ENCODE peak calls at places on chromosomes 4 and X, in four cellular contexts. T is endodermal cell, E is fibroblast of the aortic adventitia, W is AG10803. F is an unnamed sample.

GRCh38 chr4:81211956-81212355 is 3.1 kb downstream of the PRKG2 start:
- DNase-seq in T (no peak), E (no peak), W (peak; percentile 55), F (no peak)

GRCh38 chrX:40459576-40460158 is 121.1 kb upstream of the ATP6AP2 start:
- DNase-seq in T (peak; percentile 74), E (no peak), W (no peak), F (no peak)

GRCh38 chrX:119252716-119253115 is 16.6 kb downstream of the PGRMC1 start:
- DNase-seq in T (no peak), E (no peak), W (no peak), F (no peak)

GRCh38 chr4:22997358-22998224 is 304.9 kb downstream of the GBA3 start:
- DNase-seq in T (no peak), E (no peak), W (no peak), F (no peak)

GRCh38 chr4:155769092-155769491 is 10.3 kb downstream of the GUCY1B1 start:
- DNase-seq in T (no peak), E (no peak), W (no peak), F (no peak)

GRCh38 chr4:6929735-6930464 is 20.3 kb downstream of the TBC1D14 start:
- DNase-seq in T (no peak), E (no peak), W (no peak), F (no peak)

GRCh38 chr4:134510544-134510943 is 309.0 kb upstream of the PABPC4L start:
- DNase-seq in T (no peak), E (no peak), W (no peak), F (no peak)

GRCh38 chrX:115940888-115941332 is 229.6 kb upstream of the AGTR2 start:
- DNase-seq in T (peak; percentile 83), E (peak; percentile 77), W (peak; percentile 0), F (no peak)

GRCh38 chr4:160675550-160675949 is 1488.2 kb downstream of the FSTL5 start:
- DNase-seq in T (no peak), E (no peak), W (no peak), F (no peak)

GRCh38 chr4:166174717-166175510 is 301.9 kb downstream of the TLL1 start:
- DNase-seq in T (no peak), E (no peak), W (no peak), F (no peak)

GRCh38 chr4:17347445-17347844 is 164.4 kb downstream of the QDPR start:
- DNase-seq in T (peak; percentile 83), E (peak; percentile 65), W (peak; percentile 35), F (peak; percentile 42)

GRCh38 chr4:21304061-21304541 is 603.8 kb downstream of the PACRGL start:
- DNase-seq in T (peak; percentile 89), E (no peak), W (no peak), F (no peak)

GRCh38 chr4:164888096-164888495 is 11.1 kb downstream of the APELA start:
- DNase-seq in T (no peak), E (no peak), W (no peak), F (no peak)

GRCh38 chr4:20378181-20378580 is 126.5 kb downstream of the SLIT2 start:
- DNase-seq in T (no peak), E (no peak), W (peak; percentile 25), F (no peak)

GRCh38 chrX:20988804-20989203 is 385.4 kb upstream of the CNKSR2 start:
- DNase-seq in T (no peak), E (no peak), W (no peak), F (no peak)

GRCh38 chrX:1412551-1413161 is 20.7 kb upstream of the SLC25A6 start:
- DNase-seq in T (no peak), E (no peak), W (no peak), F (no peak)

GRCh38 chr4:87856816-87857215 is 24.0 kb downstream of the MEPE start:
- DNase-seq in T (no peak), E (no peak), W (no peak), F (no peak)

GRCh38 chr4:53551281-53551864 is 39.9 kb downstream of the LNX1 start:
- DNase-seq in T (no peak), E (no peak), W (no peak), F (no peak)

GRCh38 chrX:70168238-70169188 is 8.8 kb upstream of the DGAT2L6 start:
- DNase-seq in T (peak; percentile 72), E (peak; percentile 68), W (peak; percentile 68), F (no peak)

GRCh38 chrX:16885628-16886027 is 15.5 kb upstream of the RBBP7 start:
- DNase-seq in T (no peak), E (no peak), W (no peak), F (peak; percentile 15)

GRCh38 chrX:16882702-16883486 is 12.7 kb upstream of the RBBP7 start:
- DNase-seq in T (peak; percentile 92), E (peak; percentile 74), W (peak; percentile 39), F (peak; percentile 61)

GRCh38 chrX:16882188-16882587 is 12.0 kb upstream of the RBBP7 start:
- DNase-seq in T (peak; percentile 44), E (peak; percentile 27), W (no peak), F (peak; percentile 18)

DNA sequence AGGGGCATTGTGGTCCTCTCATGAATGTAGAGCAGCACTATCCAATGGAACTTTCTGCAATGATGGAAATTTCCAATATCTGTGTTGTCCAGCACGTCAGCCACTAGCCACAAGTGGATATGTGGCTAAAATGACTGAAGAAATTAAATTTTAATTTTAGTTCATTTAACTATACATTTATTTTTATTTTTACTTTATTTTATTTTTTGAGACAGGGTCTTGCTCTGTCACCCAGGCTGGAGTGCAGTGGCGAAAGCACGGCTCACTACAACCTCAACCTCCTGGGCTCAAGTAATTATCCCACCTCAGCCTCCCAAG is 13.3 kb upstream of the RBBP7 start:
- DNase-seq in T (no peak), E (no peak), W (no peak), F (no peak)
- TF ChIP-seq CTCF in T (no peak), E (no peak), W (no peak), F (no peak)

DNA sequence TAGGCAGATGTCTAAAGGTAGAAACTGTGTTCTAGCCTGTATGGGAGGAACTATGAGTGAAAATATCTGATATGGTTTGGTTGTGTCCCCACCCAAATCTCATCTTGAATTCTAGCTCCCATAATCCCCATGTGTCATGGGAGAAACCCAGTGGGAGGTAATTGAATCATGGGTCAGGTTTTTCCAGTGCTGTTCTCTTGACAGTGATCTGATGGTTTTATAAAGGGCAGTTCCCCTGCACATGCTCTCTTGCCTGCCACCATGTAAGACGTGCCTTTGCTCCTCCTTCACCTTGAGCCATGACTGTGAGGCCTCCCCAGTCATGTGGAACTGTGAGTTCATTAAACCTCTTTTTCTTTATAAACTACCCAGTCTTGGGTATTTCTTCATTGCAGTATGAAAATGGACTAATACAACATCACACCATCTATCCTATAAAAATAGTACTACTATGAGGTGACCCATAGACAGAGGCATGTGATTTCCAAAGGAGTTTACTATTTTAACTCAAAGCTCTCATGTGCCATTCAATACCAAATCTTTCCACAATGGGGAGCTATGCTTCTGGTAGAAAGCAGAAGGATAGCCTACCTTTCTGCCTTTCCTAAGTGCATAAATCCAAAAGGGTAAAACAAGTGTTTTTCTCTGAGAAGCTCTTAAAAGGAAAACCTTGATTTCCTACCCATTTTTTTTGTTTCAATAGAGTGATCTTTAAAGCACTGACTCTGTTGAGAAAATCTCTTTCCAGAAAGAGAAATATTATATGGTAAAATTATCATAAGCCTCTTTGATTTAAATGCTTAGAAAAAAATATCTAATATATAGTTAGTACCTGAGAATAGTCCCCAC is 38.8 kb downstream of the SEC31A start:
- DNase-seq in T (no peak), E (peak; percentile 49), W (peak; percentile 29), F (no peak)
- TF ChIP-seq CTCF in T (peak; percentile 78), E (peak; percentile 58), W (peak; percentile 51), F (no peak)

DNA sequence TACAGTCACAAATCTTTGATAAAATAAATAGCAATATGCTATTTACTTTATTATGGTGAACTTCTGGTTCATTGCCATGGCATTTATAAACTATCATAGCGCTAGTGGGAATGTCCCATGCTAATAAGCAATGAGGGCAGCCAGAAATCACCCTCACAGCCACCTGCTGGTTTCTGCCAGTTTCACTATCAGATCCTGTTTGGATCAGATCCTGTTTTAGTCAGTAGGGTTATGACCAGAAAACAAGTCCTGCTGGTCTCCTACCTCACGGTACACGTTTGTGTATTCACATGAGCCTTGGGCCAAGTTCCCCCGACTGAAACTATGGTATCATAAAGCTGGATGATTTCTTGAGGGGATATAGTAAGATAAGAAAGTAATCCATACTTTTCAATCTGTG is 17.7 kb downstream of the FOXR2 start:
- DNase-seq in T (no peak), E (no peak), W (no peak), F (no peak)
- TF ChIP-seq CTCF in T (no peak), E (no peak), W (no peak), F (no peak)

DNA sequence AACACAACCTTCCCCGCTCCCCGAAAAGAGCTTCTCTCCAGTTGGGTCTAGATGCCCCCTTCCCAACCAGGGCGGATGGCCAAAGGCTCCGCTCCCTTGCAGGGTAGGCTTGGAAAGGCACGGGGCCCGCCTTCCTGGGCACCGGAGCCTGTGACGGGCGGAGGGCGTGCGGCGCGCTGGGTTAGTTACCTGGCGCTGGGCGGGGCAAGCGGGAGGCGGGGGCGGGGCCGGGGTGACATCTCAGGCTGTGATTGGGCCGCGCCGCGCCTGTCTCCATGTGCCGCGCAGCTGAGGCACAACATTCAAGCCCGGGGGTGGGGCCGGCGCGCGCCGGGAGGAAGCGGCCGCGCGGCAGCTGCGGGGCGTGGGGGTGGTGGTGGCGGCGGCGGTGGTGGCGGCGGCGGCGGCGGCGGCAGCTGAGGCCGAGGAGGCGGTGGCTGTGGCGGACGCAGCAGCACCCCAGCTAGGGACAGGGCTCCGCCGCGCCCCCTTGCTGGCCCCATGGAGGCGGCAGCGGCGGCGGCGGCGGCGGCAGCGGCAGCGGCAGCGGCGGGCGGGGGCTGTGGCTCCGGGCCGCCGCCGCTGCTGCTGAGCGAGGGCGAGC is at the start of gene REPS2:
- DNase-seq in T (peak; percentile 98), E (peak; percentile 27), W (peak; percentile 28), F (peak; percentile 83)
- TF ChIP-seq CTCF in T (no peak), E (no peak), W (no peak), F (peak; percentile 18)

GRCh38 chr4:48781968-48782367 is 1.9 kb upstream of the FRYL start:
- DNase-seq in T (no peak), E (no peak), W (no peak), F (no peak)
- TF ChIP-seq CTCF in T (no peak), E (no peak), W (no peak), F (peak; percentile 8)

DNA sequence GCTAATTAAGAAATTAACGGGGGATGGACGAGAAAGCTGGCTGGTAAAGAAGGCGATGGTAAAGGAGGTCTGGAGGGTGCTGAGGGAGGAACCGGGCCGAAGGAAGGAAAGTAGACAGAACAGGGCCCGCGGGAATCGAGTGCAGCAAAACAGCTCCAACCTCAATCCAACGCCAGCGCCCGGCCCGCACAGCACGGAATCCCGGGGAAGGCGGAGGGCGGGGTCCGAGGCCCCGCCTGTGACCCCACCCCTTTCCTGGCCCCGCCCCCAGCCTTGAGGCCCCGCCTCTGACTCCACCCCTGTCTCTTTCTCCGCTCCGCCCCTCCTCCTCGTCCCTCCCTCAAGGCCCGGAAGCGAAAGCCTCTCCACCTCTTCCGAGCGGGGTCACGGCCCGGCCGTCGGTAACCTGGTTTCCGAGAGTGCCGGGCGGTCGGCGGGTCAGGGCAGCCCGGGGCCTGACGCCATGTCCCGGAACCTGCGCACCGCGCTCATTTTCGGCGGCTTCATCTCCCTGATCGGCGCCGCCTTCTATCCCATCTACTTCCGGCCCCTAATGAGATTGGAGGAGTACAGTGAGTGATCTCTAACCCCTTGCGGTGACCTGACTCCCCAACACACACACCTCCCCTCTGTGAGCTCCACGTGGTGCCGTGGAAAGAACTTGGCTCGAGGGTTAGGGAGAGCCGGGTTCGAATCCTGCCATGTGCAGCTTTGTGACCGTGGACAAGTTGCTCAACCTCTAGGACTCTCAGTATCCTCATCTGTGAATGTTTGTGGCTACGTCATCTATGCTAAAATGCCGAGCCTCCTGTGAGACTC is at the start of gene SMIM20:
- DNase-seq in T (peak; percentile 98), E (peak; percentile 91), W (peak; percentile 87), F (peak; percentile 98)
- TF ChIP-seq CTCF in T (peak; percentile 30), E (no peak), W (no peak), F (no peak)